ENCODE peak calls at places on chromosomes 5 and 9, in eight cellular contexts. H, A, C, V, K, W, M and X are unnamed samples.
A peak's percentile ranks its signal among the peaks of the same experiment; 100 is the strongest.

GRCh38 chr5:147461915-147462314 is 48.0 kb downstream of the DPYSL3 start:
- DNase-seq in W (no peak), H (no peak), C (no peak), A (no peak), V (no peak), M (no peak), K (no peak), X (no peak)

GRCh38 chr9:99606955-99607354 is 214.7 kb upstream of the NR4A3 start:
- DNase-seq in M (no peak), A (no peak), W (no peak), C (no peak), H (no peak), V (no peak), K (no peak), X (no peak)

GRCh38 chr9:92989561-92989960 is 42.2 kb downstream of the FGD3 start:
- DNase-seq in W (no peak), A (no peak), K (no peak), H (no peak), C (no peak), M (no peak), V (no peak), X (peak; percentile 87)

GRCh38 chr5:41432481-41433253 is 77.7 kb downstream of the PLCXD3 start:
- DNase-seq in A (no peak), M (no peak), K (no peak), V (no peak), W (peak; percentile 83), C (no peak), H (no peak), X (no peak)

GRCh38 chr9:8251566-8251965 is 452.0 kb upstream of the DMAC1 start:
- DNase-seq in M (no peak), V (no peak), W (no peak), C (no peak), A (no peak), H (no peak), K (no peak), X (no peak)

GRCh38 chr5:9562101-9562500 is 16.2 kb upstream of the SEMA5A start:
- DNase-seq in W (no peak), V (no peak), M (no peak), K (peak; percentile 80), A (no peak), H (peak; percentile 4), C (no peak), X (no peak)

GRCh38 chr9:93864029-93864428 is 91.1 kb downstream of the BARX1 start:
- DNase-seq in W (no peak), A (no peak), H (no peak), M (no peak), V (no peak), K (no peak), C (no peak), X (no peak)

GRCh38 chr5:141992349-141992963 is 20.4 kb downstream of the GNPDA1 start:
- DNase-seq in V (peak; percentile 71), C (no peak), K (peak; percentile 54), W (peak; percentile 82), A (peak; percentile 95), H (peak; percentile 75), M (peak; percentile 83), X (no peak)

GRCh38 chr5:122871669-122872068 is 26.3 kb downstream of the SNX24 start:
- DNase-seq in V (no peak), H (no peak), C (no peak), A (no peak), K (no peak), M (no peak), W (no peak), X (no peak)

GRCh38 chr5:127088226-127088625 is 14.9 kb upstream of the C5orf63 start:
- DNase-seq in V (no peak), H (peak; percentile 99), K (peak; percentile 99), C (no peak), M (no peak), W (no peak), A (no peak), X (no peak)

GRCh38 chr5:91382530-91383026 is 539 bp downstream of the ARRDC3 start:
- DNase-seq in V (peak; percentile 68), M (no peak), W (peak; percentile 48), C (no peak), A (peak; percentile 64), H (peak; percentile 53), K (peak; percentile 25), X (no peak)

GRCh38 chr5:66875325-66875724 is 279.1 kb downstream of the MAST4 start:
- DNase-seq in H (no peak), K (no peak), C (no peak), V (no peak), W (no peak), A (no peak), M (no peak), X (no peak)

GRCh38 chr5:126794157-126794828 is 17.4 kb downstream of the LMNB1 start:
- DNase-seq in W (no peak), V (no peak), K (no peak), A (no peak), H (no peak), C (no peak), M (no peak), X (no peak)

GRCh38 chr5:34900660-34901059 is 14.6 kb downstream of the RAD1 start:
- DNase-seq in M (no peak), H (no peak), W (no peak), C (no peak), K (no peak), A (no peak), V (no peak), X (no peak)

GRCh38 chr9:12464910-12465512 is 228.2 kb upstream of the TYRP1 start:
- DNase-seq in C (no peak), H (peak; percentile 40), M (no peak), V (peak; percentile 10), K (peak; percentile 2), W (no peak), A (peak; percentile 24), X (peak; percentile 15)

GRCh38 chr5:116303810-116304209 is 219.0 kb downstream of the COMMD10 start:
- DNase-seq in W (no peak), A (no peak), V (no peak), C (no peak), M (no peak), H (no peak), K (no peak), X (no peak)

GRCh38 chr5:116300016-116300601 is 215.3 kb downstream of the COMMD10 start:
- DNase-seq in V (no peak), M (no peak), C (no peak), K (no peak), W (no peak), H (no peak), A (no peak), X (no peak)

GRCh38 chr5:116301110-116301509 is 216.3 kb downstream of the COMMD10 start:
- DNase-seq in M (no peak), C (no peak), V (no peak), K (no peak), W (no peak), H (no peak), A (no peak), X (no peak)

GRCh38 chr5:116305899-116306298 is 221.1 kb downstream of the COMMD10 start:
- DNase-seq in A (no peak), K (no peak), C (no peak), M (no peak), W (no peak), V (no peak), H (no peak), X (no peak)

DNA sequence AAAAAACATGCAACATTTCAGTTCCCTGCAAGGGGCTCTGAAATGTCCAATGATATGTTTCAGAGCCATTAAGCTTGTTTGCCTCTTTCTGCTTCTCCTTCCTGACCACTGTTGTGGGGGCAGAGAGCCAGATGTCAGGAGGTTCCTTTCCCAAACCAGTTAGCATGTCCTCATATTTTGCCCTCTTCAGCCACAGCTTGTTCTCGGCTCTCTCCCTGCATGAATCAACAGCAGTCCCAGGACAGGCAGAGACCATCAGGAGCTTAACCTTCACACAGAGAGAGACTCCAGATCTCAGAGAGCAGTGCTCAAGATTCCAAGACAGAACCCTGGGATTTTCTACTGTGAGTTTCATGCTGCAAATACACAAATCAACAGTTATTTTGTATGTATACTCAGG is 218.5 kb downstream of the COMMD10 start:
- DNase-seq in A (no peak), M (no peak), K (no peak), C (no peak), W (no peak), V (no peak), H (no peak), X (no peak)
- H3K36me3 ChIP-seq in A (no peaks in the 10 kb centered on the region), M (peaks cover 24% of the 10 kb centered on the region), K (no peaks in the 10 kb centered on the region), C (no peaks in the 10 kb centered on the region), W (peaks cover 8% of the 10 kb centered on the region), V (no peaks in the 10 kb centered on the region), H (no peaks in the 10 kb centered on the region), X (no peaks in the 10 kb centered on the region)

GRCh38 chr5:170080217-170080616 is 25.5 kb upstream of the FOXI1 start:
- DNase-seq in V (no peak), K (no peak), H (no peak), W (no peak), M (no peak), C (no peak), A (no peak), X (no peak)
- H3K36me3 ChIP-seq in V (no peaks in the 10 kb centered on the region), K (no peaks in the 10 kb centered on the region), H (no peaks in the 10 kb centered on the region), W (no peaks in the 10 kb centered on the region), M (no peaks in the 10 kb centered on the region), C (no peaks in the 10 kb centered on the region), A (no peaks in the 10 kb centered on the region), X (no peaks in the 10 kb centered on the region)

GRCh38 chr9:134664446-134664845 is 22.8 kb downstream of the COL5A1 start:
- DNase-seq in M (no peak), V (no peak), W (no peak), A (no peak), K (no peak), H (no peak), C (no peak), X (no peak)

GRCh38 chr9:134661791-134662142 is 20.2 kb downstream of the COL5A1 start:
- DNase-seq in M (peak; percentile 87), A (no peak), W (no peak), C (no peak), V (no peak), H (no peak), K (peak; percentile 48), X (no peak)

GRCh38 chr9:134663753-134664415 is 22.3 kb downstream of the COL5A1 start:
- DNase-seq in V (no peak), C (no peak), A (no peak), M (no peak), K (no peak), W (no peak), H (no peak), X (no peak)

GRCh38 chr9:134662143-134662876 is 20.7 kb downstream of the COL5A1 start:
- DNase-seq in V (no peak), W (no peak), A (peak; percentile 29), K (peak; percentile 74), M (peak; percentile 87), H (peak; percentile 95), C (no peak), X (no peak)

DNA sequence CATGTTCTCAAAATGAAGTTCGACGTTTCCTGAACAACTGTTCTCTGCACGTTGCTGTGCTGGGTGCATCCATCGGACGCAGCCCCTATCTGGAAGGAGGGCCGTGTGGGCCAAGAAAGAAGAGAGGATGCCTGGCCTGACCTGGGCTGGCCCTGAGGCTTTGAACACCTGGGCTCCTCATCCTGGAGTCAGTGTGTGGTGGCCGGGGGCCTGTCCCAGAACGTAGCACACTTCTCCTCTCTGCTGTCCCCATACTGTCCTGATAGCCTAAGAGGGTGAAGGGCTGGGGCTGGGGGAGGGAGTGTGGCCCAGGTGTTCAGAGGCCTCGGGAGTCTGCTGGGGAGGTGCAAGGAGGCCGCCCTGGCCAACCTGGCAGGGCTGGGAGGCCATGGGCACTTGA is 21.5 kb downstream of the COL5A1 start:
- DNase-seq in H (no peak), W (no peak), K (no peak), V (no peak), M (peak; percentile 55), C (no peak), A (no peak), X (no peak)
- H3K36me3 ChIP-seq in H (no peaks in the 10 kb centered on the region), W (no peaks in the 10 kb centered on the region), K (peaks cover 55% of the 10 kb centered on the region), V (no peaks in the 10 kb centered on the region), M (no peaks in the 10 kb centered on the region), C (no peaks in the 10 kb centered on the region), A (no peaks in the 10 kb centered on the region), X (peaks cover 89% of the 10 kb centered on the region)

GRCh38 chr5:139578348-139578724 is 17.2 kb downstream of the UBE2D2 start:
- DNase-seq in W (no peak), M (no peak), H (no peak), K (no peak), V (no peak), A (no peak), C (no peak), X (no peak)
- H3K36me3 ChIP-seq in W (no peaks in the 10 kb centered on the region), M (no peaks in the 10 kb centered on the region), H (no peaks in the 10 kb centered on the region), K (peaks cover 2% of the 10 kb centered on the region), V (peaks cover 3% of the 10 kb centered on the region), A (no peaks in the 10 kb centered on the region), C (no peaks in the 10 kb centered on the region), X (peaks cover 14% of the 10 kb centered on the region)